ENCODE peak calls at places on chromosomes 2 and 18, in nine cellular contexts. Q is esophagus muscularis mucosa, J is IMR-90, R is A549, P is tibial nerve, S is K562, V is body of pancreas, E is HCT116, C is HepG2. L is an unnamed sample.
A peak's percentile ranks its signal among the peaks of the same experiment; 100 is the strongest.

GRCh38 chr2:239156516-239157265 is 244.1 kb downstream of the HDAC4 start:
- DNase-seq in C (no peak), S (no peak), J (no peak), R (no peak), E (no peak), P (peak; percentile 12), Q (no peak), V (no peak), L (peak; percentile 6)

GRCh38 chr18:39951321-39951720 is 2003.7 kb upstream of the PIK3C3 start:
- DNase-seq in R (no peak), J (no peak), P (no peak), S (no peak), C (no peak), V (no peak), E (no peak), Q (no peak), L (no peak)

GRCh38 chr2:105325389-105325963 is 4.1 kb downstream of the TGFBRAP1 start:
- DNase-seq in V (no peak), E (no peak), R (no peak), P (no peak), J (peak; percentile 55), C (no peak), Q (no peak), S (no peak), L (no peak)

GRCh38 chr18:53745228-53745967 is 479.1 kb downstream of the MBD2 start:
- DNase-seq in V (no peak), E (no peak), P (no peak), C (no peak), Q (no peak), S (no peak), J (no peak), R (peak; percentile 5), L (no peak)

GRCh38 chr2:47065771-47066380 is 89.2 kb downstream of the STPG4 start:
- DNase-seq in J (peak; percentile 89), R (no peak), V (no peak), P (no peak), Q (no peak), S (no peak), C (no peak), E (no peak), L (peak; percentile 38)

GRCh38 chr2:23594079-23594494 is 209.1 kb downstream of the KLHL29 start:
- DNase-seq in R (no peak), Q (no peak), E (no peak), S (no peak), C (no peak), J (no peak), V (no peak), P (no peak), L (no peak)

GRCh38 chr2:216878072-216878471 is 18.2 kb upstream of the TNP1 start:
- DNase-seq in P (no peak), Q (no peak), E (no peak), S (no peak), J (no peak), R (no peak), V (no peak), C (no peak), L (no peak)

GRCh38 chr18:63953811-63954210 is 4.7 kb downstream of the HMSD start:
- DNase-seq in V (no peak), E (no peak), J (no peak), Q (no peak), C (no peak), R (no peak), S (no peak), P (no peak), L (no peak)

GRCh38 chr2:38039111-38039510 is 36.8 kb downstream of the CYP1B1 start:
- DNase-seq in V (no peak), C (no peak), P (no peak), E (no peak), J (peak; percentile 19), S (no peak), Q (no peak), R (no peak), L (no peak)

GRCh38 chr18:3816601-3817363 is 366.8 kb downstream of the TGIF1 start:
- DNase-seq in E (no peak), C (peak; percentile 44), R (peak; percentile 89), J (peak; percentile 99), S (no peak), P (no peak), V (no peak), Q (peak; percentile 50), L (no peak)

GRCh38 chr2:240839152-240840143 is 19.4 kb upstream of the KIF1A start:
- DNase-seq in S (no peak), R (no peak), P (no peak), J (peak; percentile 41), Q (no peak), V (no peak), E (no peak), C (no peak), L (no peak)

GRCh38 chr2:182595650-182596049 is 120.4 kb upstream of the DNAJC10 start:
- DNase-seq in J (no peak), Q (no peak), S (no peak), R (no peak), V (no peak), E (no peak), C (no peak), P (no peak), L (no peak)

GRCh38 chr2:144452169-144453038 is 67.5 kb downstream of the ZEB2 start:
- DNase-seq in V (no peak), R (peak; percentile 27), E (no peak), J (peak; percentile 49), P (no peak), S (peak; percentile 49), Q (no peak), C (no peak), L (no peak)

GRCh38 chr2:53422979-53423378 is 344.6 kb upstream of the CHAC2 start:
- DNase-seq in V (peak; percentile 31), P (no peak), C (peak; percentile 50), E (peak; percentile 44), Q (no peak), J (peak; percentile 59), R (peak; percentile 48), S (no peak), L (no peak)

GRCh38 chr2:151776367-151776766 is 42.1 kb upstream of the NEB start:
- DNase-seq in V (no peak), R (no peak), E (no peak), C (no peak), J (no peak), Q (no peak), S (no peak), P (no peak), L (no peak)

GRCh38 chr2:19072161-19072560 is 286.3 kb downstream of the OSR1 start:
- DNase-seq in Q (peak; percentile 85), C (no peak), J (no peak), P (no peak), V (no peak), R (no peak), E (no peak), S (no peak), L (no peak)

GRCh38 chr2:221816566-221816965 is 244.5 kb upstream of the EPHA4 start:
- DNase-seq in Q (peak; percentile 39), P (no peak), V (no peak), S (no peak), C (no peak), R (no peak), J (no peak), E (no peak), L (no peak)
- H3K27ac ChIP-seq in Q (no peak overlapping the region), P (no peak overlapping the region), V (no peak overlapping the region), S (no peak overlapping the region), C (no peak overlapping the region), R (no peak overlapping the region), J (no peak overlapping the region), E (no peak overlapping the region), L (no peak overlapping the region)

DNA sequence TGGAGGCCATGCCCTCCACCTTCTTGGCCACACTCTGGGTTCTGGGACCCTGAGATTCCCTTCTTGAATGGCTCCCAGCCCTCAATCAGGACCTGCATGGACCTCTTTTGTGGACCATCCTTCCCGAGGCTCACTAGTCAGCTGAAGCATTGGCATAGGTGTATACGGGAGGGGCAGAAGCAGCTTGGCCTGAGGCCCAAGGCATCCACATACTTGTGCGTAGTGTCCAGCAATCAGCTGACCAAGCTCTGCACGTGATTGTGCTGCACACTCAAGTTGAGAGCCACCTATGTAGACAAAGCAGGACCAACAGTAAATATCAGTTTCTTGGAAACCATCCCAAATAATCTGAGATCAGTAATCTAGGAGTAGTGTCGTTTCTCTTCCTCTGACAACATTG is 119.6 kb downstream of the INSIG2 start:
- DNase-seq in V (no peak), R (no peak), S (no peak), Q (no peak), C (no peak), J (no peak), E (no peak), P (no peak), L (no peak)
- TF ChIP-seq POLR2A in V (no peak), R (no peak), S (no peak), Q (no peak), C (no peak), J (no peak), E (no peak), P (no peak), L (no peak)

DNA sequence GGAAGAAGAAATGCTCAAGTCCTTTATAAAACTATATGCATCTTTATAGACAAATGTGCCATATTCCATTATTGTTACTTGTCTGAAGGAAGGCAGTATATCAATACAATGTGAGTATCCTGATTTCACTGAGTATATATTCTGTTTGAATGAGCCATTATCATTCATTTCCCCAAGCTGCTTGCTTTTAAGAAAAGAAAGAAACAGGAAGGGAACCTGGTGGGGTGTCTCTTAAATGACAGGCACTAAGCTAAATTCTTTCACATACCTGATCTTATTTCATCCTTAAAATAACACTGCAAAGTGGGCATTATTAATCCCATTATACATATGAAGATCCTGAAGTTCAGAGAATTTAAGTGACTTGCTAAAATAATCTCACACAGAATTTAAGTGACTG is 307.9 kb downstream of the SLC8A1 start:
- DNase-seq in Q (no peak), V (no peak), P (no peak), R (no peak), C (no peak), J (no peak), E (no peak), S (no peak), L (no peak)
- H3K27ac ChIP-seq in Q (no peak overlapping the region), V (no peak overlapping the region), P (no peak overlapping the region), R (no peak overlapping the region), C (no peak overlapping the region), J (no peak overlapping the region), E (no peak overlapping the region), S (no peak overlapping the region), L (no peak overlapping the region)

GRCh38 chr2:170975127-170975942 is 46.3 kb downstream of the GORASP2 start:
- DNase-seq in P (no peak), Q (no peak), R (no peak), E (no peak), V (no peak), S (no peak), C (no peak), J (no peak), L (no peak)

GRCh38 chr2:170973225-170973491 is 44.1 kb downstream of the GORASP2 start:
- DNase-seq in P (no peak), V (no peak), S (no peak), Q (no peak), J (no peak), R (no peak), E (no peak), C (no peak), L (no peak)

GRCh38 chr2:170972508-170973224 is 43.6 kb downstream of the GORASP2 start:
- DNase-seq in Q (peak; percentile 89), J (no peak), V (no peak), R (no peak), P (no peak), E (no peak), C (no peak), S (no peak), L (no peak)

GRCh38 chr2:170974304-170974993 is 45.4 kb downstream of the GORASP2 start:
- DNase-seq in V (no peak), J (no peak), S (no peak), C (peak; percentile 86), E (no peak), R (no peak), P (no peak), Q (no peak), L (no peak)

GRCh38 chr2:170973492-170974303 is 44.6 kb downstream of the GORASP2 start:
- DNase-seq in E (peak; percentile 62), Q (peak; percentile 94), J (peak; percentile 66), R (peak; percentile 85), C (peak; percentile 83), P (peak; percentile 66), V (peak; percentile 92), S (peak; percentile 99), L (peak; percentile 86)
- TF ChIP-seq POLR2A in E (no peak), Q (no peak), J (peak; percentile 45), R (peak; percentile 63), C (peak; percentile 61), P (no peak), V (peak; percentile 57), S (peak; percentile 77), L (peak; percentile 24)